ENCODE peak calls at places on chromosomes 13 and 19, in ten cellular contexts. One of them, this sample, is unnamed.

GRCh38 chr13:45373116-45373606 is 32.2 kb upstream of the TPT1 start:
- DNase-seq in activated naive CD4-positive, alpha-beta T cell treated with anti-CD3 and anti-CD28 coated beads, Interleukin-2, amount 50 U/mL, for 72 hours: no peak
- DNase-seq in Kasumi-1: no peak
- DNase-seq in occipital lobe: no peak
- DNase-seq in aorta: no peak
- DNase-seq in BE2C: no peak
- DNase-seq in T-cell: no peak
- DNase-seq in colonic mucosa: peak; percentile 51
- DNase-seq in activated T-helper 1 cell treated with anti-CD3 and anti-CD28 coated beads, Interleukin-2, amount 50 U/mL, for 16 hours: no peak
- DNase-seq in effector memory CD4-positive, alpha-beta T cell: no peak
- DNase-seq in this sample: no peak

GRCh38 chr13:114235697-114236096 is 1.0 kb downstream of the CDC16 start:
- DNase-seq in colonic mucosa: no peak
- DNase-seq in Kasumi-1: no peak
- DNase-seq in occipital lobe: no peak
- DNase-seq in activated T-helper 1 cell treated with anti-CD3 and anti-CD28 coated beads, Interleukin-2, amount 50 U/mL, for 16 hours: no peak
- DNase-seq in aorta: no peak
- DNase-seq in activated naive CD4-positive, alpha-beta T cell treated with anti-CD3 and anti-CD28 coated beads, Interleukin-2, amount 50 U/mL, for 72 hours: no peak
- DNase-seq in effector memory CD4-positive, alpha-beta T cell: no peak
- DNase-seq in BE2C: no peak
- DNase-seq in T-cell: no peak
- DNase-seq in this sample: no peak

GRCh38 chr19:30691767-30692516 is 319.8 kb downstream of the ZNF536 start:
- DNase-seq in BE2C: no peak
- DNase-seq in Kasumi-1: no peak
- DNase-seq in effector memory CD4-positive, alpha-beta T cell: no peak
- DNase-seq in activated naive CD4-positive, alpha-beta T cell treated with anti-CD3 and anti-CD28 coated beads, Interleukin-2, amount 50 U/mL, for 72 hours: no peak
- DNase-seq in activated T-helper 1 cell treated with anti-CD3 and anti-CD28 coated beads, Interleukin-2, amount 50 U/mL, for 16 hours: no peak
- DNase-seq in aorta: no peak
- DNase-seq in occipital lobe: no peak
- DNase-seq in colonic mucosa: no peak
- DNase-seq in T-cell: no peak
- DNase-seq in this sample: no peak

GRCh38 chr13:78607409-78608253 is 4.3 kb upstream of the POU4F1 start:
- DNase-seq in Kasumi-1: no peak
- DNase-seq in occipital lobe: no peak
- DNase-seq in activated T-helper 1 cell treated with anti-CD3 and anti-CD28 coated beads, Interleukin-2, amount 50 U/mL, for 16 hours: no peak
- DNase-seq in colonic mucosa: no peak
- DNase-seq in effector memory CD4-positive, alpha-beta T cell: no peak
- DNase-seq in BE2C: no peak
- DNase-seq in aorta: peak; percentile 73
- DNase-seq in activated naive CD4-positive, alpha-beta T cell treated with anti-CD3 and anti-CD28 coated beads, Interleukin-2, amount 50 U/mL, for 72 hours: no peak
- DNase-seq in T-cell: no peak
- DNase-seq in this sample: no peak

GRCh38 chr19:33052352-33052972 is 12.2 kb downstream of the RHPN2 start:
- DNase-seq in colonic mucosa: peak; percentile 72
- DNase-seq in activated naive CD4-positive, alpha-beta T cell treated with anti-CD3 and anti-CD28 coated beads, Interleukin-2, amount 50 U/mL, for 72 hours: no peak
- DNase-seq in T-cell: no peak
- DNase-seq in Kasumi-1: no peak
- DNase-seq in occipital lobe: no peak
- DNase-seq in effector memory CD4-positive, alpha-beta T cell: no peak
- DNase-seq in activated T-helper 1 cell treated with anti-CD3 and anti-CD28 coated beads, Interleukin-2, amount 50 U/mL, for 16 hours: no peak
- DNase-seq in BE2C: no peak
- DNase-seq in aorta: no peak
- DNase-seq in this sample: no peak

GRCh38 chr19:33674575-33675367 is 53.0 kb downstream of the CHST8 start:
- DNase-seq in T-cell: no peak
- DNase-seq in Kasumi-1: no peak
- DNase-seq in BE2C: peak; percentile 40
- DNase-seq in effector memory CD4-positive, alpha-beta T cell: no peak
- DNase-seq in colonic mucosa: no peak
- DNase-seq in occipital lobe: no peak
- DNase-seq in aorta: peak; percentile 49
- DNase-seq in activated naive CD4-positive, alpha-beta T cell treated with anti-CD3 and anti-CD28 coated beads, Interleukin-2, amount 50 U/mL, for 72 hours: no peak
- DNase-seq in activated T-helper 1 cell treated with anti-CD3 and anti-CD28 coated beads, Interleukin-2, amount 50 U/mL, for 16 hours: no peak
- DNase-seq in this sample: no peak

GRCh38 chr19:35184267-35184666 is 29.7 kb downstream of the FXYD5 start:
- DNase-seq in occipital lobe: no peak
- DNase-seq in activated naive CD4-positive, alpha-beta T cell treated with anti-CD3 and anti-CD28 coated beads, Interleukin-2, amount 50 U/mL, for 72 hours: no peak
- DNase-seq in BE2C: no peak
- DNase-seq in activated T-helper 1 cell treated with anti-CD3 and anti-CD28 coated beads, Interleukin-2, amount 50 U/mL, for 16 hours: no peak
- DNase-seq in effector memory CD4-positive, alpha-beta T cell: no peak
- DNase-seq in T-cell: no peak
- DNase-seq in Kasumi-1: no peak
- DNase-seq in aorta: no peak
- DNase-seq in colonic mucosa: no peak
- DNase-seq in this sample: no peak

GRCh38 chr19:29495971-29496441 is 29.8 kb upstream of the VSTM2B start:
- DNase-seq in occipital lobe: no peak
- DNase-seq in effector memory CD4-positive, alpha-beta T cell: no peak
- DNase-seq in T-cell: no peak
- DNase-seq in colonic mucosa: no peak
- DNase-seq in aorta: peak; percentile 55
- DNase-seq in activated naive CD4-positive, alpha-beta T cell treated with anti-CD3 and anti-CD28 coated beads, Interleukin-2, amount 50 U/mL, for 72 hours: no peak
- DNase-seq in BE2C: no peak
- DNase-seq in Kasumi-1: no peak
- DNase-seq in activated T-helper 1 cell treated with anti-CD3 and anti-CD28 coated beads, Interleukin-2, amount 50 U/mL, for 16 hours: no peak
- DNase-seq in this sample: no peak

GRCh38 chr13:73417012-73417615 is 358.3 kb downstream of the KLF5 start:
- DNase-seq in Kasumi-1: peak; percentile 59
- DNase-seq in effector memory CD4-positive, alpha-beta T cell: no peak
- DNase-seq in activated naive CD4-positive, alpha-beta T cell treated with anti-CD3 and anti-CD28 coated beads, Interleukin-2, amount 50 U/mL, for 72 hours: no peak
- DNase-seq in activated T-helper 1 cell treated with anti-CD3 and anti-CD28 coated beads, Interleukin-2, amount 50 U/mL, for 16 hours: no peak
- DNase-seq in aorta: no peak
- DNase-seq in colonic mucosa: no peak
- DNase-seq in BE2C: no peak
- DNase-seq in occipital lobe: no peak
- DNase-seq in T-cell: no peak
- DNase-seq in this sample: no peak

GRCh38 chr19:7676854-7677253 is at the start of gene MCEMP1:
- DNase-seq in Kasumi-1: no peak
- DNase-seq in T-cell: no peak
- DNase-seq in effector memory CD4-positive, alpha-beta T cell: no peak
- DNase-seq in activated T-helper 1 cell treated with anti-CD3 and anti-CD28 coated beads, Interleukin-2, amount 50 U/mL, for 16 hours: no peak
- DNase-seq in BE2C: no peak
- DNase-seq in activated naive CD4-positive, alpha-beta T cell treated with anti-CD3 and anti-CD28 coated beads, Interleukin-2, amount 50 U/mL, for 72 hours: no peak
- DNase-seq in colonic mucosa: no peak
- DNase-seq in aorta: no peak
- DNase-seq in occipital lobe: no peak
- DNase-seq in this sample: no peak

GRCh38 chr13:112618501-112618900 is 30.5 kb upstream of the TUBGCP3 start:
- DNase-seq in aorta: no peak
- DNase-seq in Kasumi-1: no peak
- DNase-seq in T-cell: no peak
- DNase-seq in effector memory CD4-positive, alpha-beta T cell: no peak
- DNase-seq in activated naive CD4-positive, alpha-beta T cell treated with anti-CD3 and anti-CD28 coated beads, Interleukin-2, amount 50 U/mL, for 72 hours: no peak
- DNase-seq in colonic mucosa: peak; percentile 7
- DNase-seq in activated T-helper 1 cell treated with anti-CD3 and anti-CD28 coated beads, Interleukin-2, amount 50 U/mL, for 16 hours: no peak
- DNase-seq in BE2C: no peak
- DNase-seq in occipital lobe: no peak
- DNase-seq in this sample: no peak

GRCh38 chr13:40269086-40269485 is 397.4 kb downstream of the FOXO1 start:
- DNase-seq in T-cell: no peak
- DNase-seq in BE2C: no peak
- DNase-seq in occipital lobe: no peak
- DNase-seq in Kasumi-1: no peak
- DNase-seq in activated T-helper 1 cell treated with anti-CD3 and anti-CD28 coated beads, Interleukin-2, amount 50 U/mL, for 16 hours: no peak
- DNase-seq in colonic mucosa: no peak
- DNase-seq in activated naive CD4-positive, alpha-beta T cell treated with anti-CD3 and anti-CD28 coated beads, Interleukin-2, amount 50 U/mL, for 72 hours: no peak
- DNase-seq in aorta: no peak
- DNase-seq in effector memory CD4-positive, alpha-beta T cell: no peak
- DNase-seq in this sample: no peak

GRCh38 chr19:2424686-2425621 is 2.4 kb downstream of the TIMM13 start:
- DNase-seq in activated T-helper 1 cell treated with anti-CD3 and anti-CD28 coated beads, Interleukin-2, amount 50 U/mL, for 16 hours: no peak
- DNase-seq in occipital lobe: peak; percentile 42
- DNase-seq in effector memory CD4-positive, alpha-beta T cell: no peak
- DNase-seq in Kasumi-1: no peak
- DNase-seq in aorta: peak; percentile 82
- DNase-seq in colonic mucosa: no peak
- DNase-seq in activated naive CD4-positive, alpha-beta T cell treated with anti-CD3 and anti-CD28 coated beads, Interleukin-2, amount 50 U/mL, for 72 hours: no peak
- DNase-seq in T-cell: no peak
- DNase-seq in BE2C: peak; percentile 94
- DNase-seq in this sample: no peak

GRCh38 chr19:31350693-31351211 is 1.5 kb upstream of the TSHZ3 start:
- DNase-seq in colonic mucosa: no peak
- DNase-seq in occipital lobe: no peak
- DNase-seq in Kasumi-1: peak; percentile 15
- DNase-seq in T-cell: no peak
- DNase-seq in aorta: peak; percentile 89
- DNase-seq in activated naive CD4-positive, alpha-beta T cell treated with anti-CD3 and anti-CD28 coated beads, Interleukin-2, amount 50 U/mL, for 72 hours: no peak
- DNase-seq in BE2C: peak; percentile 65
- DNase-seq in activated T-helper 1 cell treated with anti-CD3 and anti-CD28 coated beads, Interleukin-2, amount 50 U/mL, for 16 hours: no peak
- DNase-seq in effector memory CD4-positive, alpha-beta T cell: no peak
- DNase-seq in this sample: no peak

GRCh38 chr13:27270594-27271520 is at the start of gene RASL11A:
- DNase-seq in Kasumi-1: peak; percentile 14
- DNase-seq in occipital lobe: peak; percentile 75
- DNase-seq in activated naive CD4-positive, alpha-beta T cell treated with anti-CD3 and anti-CD28 coated beads, Interleukin-2, amount 50 U/mL, for 72 hours: peak; percentile 74
- DNase-seq in effector memory CD4-positive, alpha-beta T cell: peak; percentile 44
- DNase-seq in colonic mucosa: peak; percentile 90
- DNase-seq in BE2C: peak; percentile 86
- DNase-seq in aorta: peak; percentile 96
- DNase-seq in T-cell: peak; percentile 79
- DNase-seq in activated T-helper 1 cell treated with anti-CD3 and anti-CD28 coated beads, Interleukin-2, amount 50 U/mL, for 16 hours: peak; percentile 54
- DNase-seq in this sample: peak; percentile 79

GRCh38 chr13:99314640-99315176 is 7.5 kb upstream of the GPR183 start:
- DNase-seq in effector memory CD4-positive, alpha-beta T cell: peak; percentile 55
- DNase-seq in occipital lobe: no peak
- DNase-seq in Kasumi-1: no peak
- DNase-seq in BE2C: no peak
- DNase-seq in activated naive CD4-positive, alpha-beta T cell treated with anti-CD3 and anti-CD28 coated beads, Interleukin-2, amount 50 U/mL, for 72 hours: peak; percentile 74
- DNase-seq in aorta: no peak
- DNase-seq in colonic mucosa: no peak
- DNase-seq in activated T-helper 1 cell treated with anti-CD3 and anti-CD28 coated beads, Interleukin-2, amount 50 U/mL, for 16 hours: peak; percentile 48
- DNase-seq in T-cell: peak; percentile 41
- DNase-seq in this sample: no peak

GRCh38 chr19:2312819-2313501 is 5.0 kb upstream of the LINGO3 start:
- DNase-seq in T-cell: no peak
- DNase-seq in Kasumi-1: no peak
- DNase-seq in aorta: no peak
- DNase-seq in activated naive CD4-positive, alpha-beta T cell treated with anti-CD3 and anti-CD28 coated beads, Interleukin-2, amount 50 U/mL, for 72 hours: no peak
- DNase-seq in occipital lobe: no peak
- DNase-seq in activated T-helper 1 cell treated with anti-CD3 and anti-CD28 coated beads, Interleukin-2, amount 50 U/mL, for 16 hours: no peak
- DNase-seq in colonic mucosa: no peak
- DNase-seq in BE2C: no peak
- DNase-seq in effector memory CD4-positive, alpha-beta T cell: no peak
- DNase-seq in this sample: no peak

GRCh38 chr19:8308891-8309291 is 733 bp upstream of the CD320 start:
- DNase-seq in occipital lobe: no peak
- DNase-seq in aorta: peak; percentile 61
- DNase-seq in effector memory CD4-positive, alpha-beta T cell: no peak
- DNase-seq in T-cell: no peak
- DNase-seq in Kasumi-1: no peak
- DNase-seq in activated naive CD4-positive, alpha-beta T cell treated with anti-CD3 and anti-CD28 coated beads, Interleukin-2, amount 50 U/mL, for 72 hours: peak; percentile 52
- DNase-seq in activated T-helper 1 cell treated with anti-CD3 and anti-CD28 coated beads, Interleukin-2, amount 50 U/mL, for 16 hours: no peak
- DNase-seq in BE2C: peak; percentile 7
- DNase-seq in colonic mucosa: peak; percentile 23
- DNase-seq in this sample: no peak

GRCh38 chr13:20566917-20567755 is at the start of gene IFT88:
- DNase-seq in effector memory CD4-positive, alpha-beta T cell: peak; percentile 71
- DNase-seq in T-cell: peak; percentile 80
- DNase-seq in occipital lobe: peak; percentile 90
- DNase-seq in activated T-helper 1 cell treated with anti-CD3 and anti-CD28 coated beads, Interleukin-2, amount 50 U/mL, for 16 hours: peak; percentile 70
- DNase-seq in aorta: peak; percentile 97
- DNase-seq in BE2C: peak; percentile 94
- DNase-seq in colonic mucosa: peak; percentile 93
- DNase-seq in activated naive CD4-positive, alpha-beta T cell treated with anti-CD3 and anti-CD28 coated beads, Interleukin-2, amount 50 U/mL, for 72 hours: peak; percentile 87
- DNase-seq in Kasumi-1: peak; percentile 71
- DNase-seq in this sample: peak; percentile 69

GRCh38 chr19:58558066-58558622 is at the start of gene UBE2M:
- DNase-seq in activated naive CD4-positive, alpha-beta T cell treated with anti-CD3 and anti-CD28 coated beads, Interleukin-2, amount 50 U/mL, for 72 hours: no peak
- DNase-seq in colonic mucosa: peak; percentile 59
- DNase-seq in T-cell: peak; percentile 64
- DNase-seq in effector memory CD4-positive, alpha-beta T cell: peak; percentile 52
- DNase-seq in activated T-helper 1 cell treated with anti-CD3 and anti-CD28 coated beads, Interleukin-2, amount 50 U/mL, for 16 hours: peak; percentile 46
- DNase-seq in Kasumi-1: no peak
- DNase-seq in aorta: peak; percentile 89
- DNase-seq in occipital lobe: no peak
- DNase-seq in BE2C: peak; percentile 92
- DNase-seq in this sample: no peak

GRCh38 chr19:6234527-6234926 is 45.2 kb downstream of the MLLT1 start:
- DNase-seq in effector memory CD4-positive, alpha-beta T cell: no peak
- DNase-seq in occipital lobe: no peak
- DNase-seq in activated T-helper 1 cell treated with anti-CD3 and anti-CD28 coated beads, Interleukin-2, amount 50 U/mL, for 16 hours: no peak
- DNase-seq in Kasumi-1: no peak
- DNase-seq in colonic mucosa: no peak
- DNase-seq in aorta: no peak
- DNase-seq in T-cell: no peak
- DNase-seq in BE2C: no peak
- DNase-seq in activated naive CD4-positive, alpha-beta T cell treated with anti-CD3 and anti-CD28 coated beads, Interleukin-2, amount 50 U/mL, for 72 hours: no peak
- DNase-seq in this sample: no peak

GRCh38 chr13:81770868-81771505 is 1430.1 kb upstream of the SPRY2 start:
- DNase-seq in Kasumi-1: no peak
- DNase-seq in BE2C: no peak
- DNase-seq in occipital lobe: no peak
- DNase-seq in colonic mucosa: no peak
- DNase-seq in aorta: no peak
- DNase-seq in T-cell: no peak
- DNase-seq in effector memory CD4-positive, alpha-beta T cell: no peak
- DNase-seq in activated T-helper 1 cell treated with anti-CD3 and anti-CD28 coated beads, Interleukin-2, amount 50 U/mL, for 16 hours: no peak
- DNase-seq in activated naive CD4-positive, alpha-beta T cell treated with anti-CD3 and anti-CD28 coated beads, Interleukin-2, amount 50 U/mL, for 72 hours: no peak
- DNase-seq in this sample: no peak

GRCh38 chr19:7976461-7976860 is 29.0 kb downstream of the ELAVL1 start:
- DNase-seq in activated naive CD4-positive, alpha-beta T cell treated with anti-CD3 and anti-CD28 coated beads, Interleukin-2, amount 50 U/mL, for 72 hours: no peak
- DNase-seq in aorta: no peak
- DNase-seq in occipital lobe: no peak
- DNase-seq in effector memory CD4-positive, alpha-beta T cell: no peak
- DNase-seq in Kasumi-1: no peak
- DNase-seq in activated T-helper 1 cell treated with anti-CD3 and anti-CD28 coated beads, Interleukin-2, amount 50 U/mL, for 16 hours: no peak
- DNase-seq in colonic mucosa: no peak
- DNase-seq in T-cell: no peak
- DNase-seq in BE2C: no peak
- DNase-seq in this sample: no peak

GRCh38 chr13:98853791-98854191 is 101.3 kb upstream of the SLC15A1 start:
- DNase-seq in effector memory CD4-positive, alpha-beta T cell: no peak
- DNase-seq in colonic mucosa: no peak
- DNase-seq in T-cell: no peak
- DNase-seq in Kasumi-1: no peak
- DNase-seq in BE2C: no peak
- DNase-seq in activated naive CD4-positive, alpha-beta T cell treated with anti-CD3 and anti-CD28 coated beads, Interleukin-2, amount 50 U/mL, for 72 hours: peak; percentile 81
- DNase-seq in occipital lobe: no peak
- DNase-seq in aorta: no peak
- DNase-seq in activated T-helper 1 cell treated with anti-CD3 and anti-CD28 coated beads, Interleukin-2, amount 50 U/mL, for 16 hours: peak; percentile 3
- DNase-seq in this sample: no peak

GRCh38 chr13:100454876-100455275 is 133.7 kb downstream of the GGACT start:
- DNase-seq in Kasumi-1: peak; percentile 5
- DNase-seq in activated T-helper 1 cell treated with anti-CD3 and anti-CD28 coated beads, Interleukin-2, amount 50 U/mL, for 16 hours: no peak
- DNase-seq in T-cell: no peak
- DNase-seq in activated naive CD4-positive, alpha-beta T cell treated with anti-CD3 and anti-CD28 coated beads, Interleukin-2, amount 50 U/mL, for 72 hours: no peak
- DNase-seq in BE2C: no peak
- DNase-seq in aorta: no peak
- DNase-seq in occipital lobe: no peak
- DNase-seq in colonic mucosa: peak; percentile 42
- DNase-seq in effector memory CD4-positive, alpha-beta T cell: no peak
- DNase-seq in this sample: no peak

GRCh38 chr13:44223785-44224432 is 149.7 kb upstream of the SERP2 start:
- DNase-seq in occipital lobe: no peak
- DNase-seq in activated T-helper 1 cell treated with anti-CD3 and anti-CD28 coated beads, Interleukin-2, amount 50 U/mL, for 16 hours: no peak
- DNase-seq in T-cell: no peak
- DNase-seq in BE2C: no peak
- DNase-seq in Kasumi-1: no peak
- DNase-seq in effector memory CD4-positive, alpha-beta T cell: no peak
- DNase-seq in activated naive CD4-positive, alpha-beta T cell treated with anti-CD3 and anti-CD28 coated beads, Interleukin-2, amount 50 U/mL, for 72 hours: no peak
- DNase-seq in aorta: no peak
- DNase-seq in colonic mucosa: no peak
- DNase-seq in this sample: no peak

GRCh38 chr13:97986841-97987240 is 33.4 kb downstream of the IPO5 start:
- DNase-seq in occipital lobe: no peak
- DNase-seq in BE2C: no peak
- DNase-seq in T-cell: no peak
- DNase-seq in activated naive CD4-positive, alpha-beta T cell treated with anti-CD3 and anti-CD28 coated beads, Interleukin-2, amount 50 U/mL, for 72 hours: no peak
- DNase-seq in Kasumi-1: no peak
- DNase-seq in effector memory CD4-positive, alpha-beta T cell: no peak
- DNase-seq in colonic mucosa: no peak
- DNase-seq in aorta: no peak
- DNase-seq in activated T-helper 1 cell treated with anti-CD3 and anti-CD28 coated beads, Interleukin-2, amount 50 U/mL, for 16 hours: no peak
- DNase-seq in this sample: no peak

GRCh38 chr13:110047511-110047910 is 259.4 kb downstream of the COL4A1 start:
- DNase-seq in Kasumi-1: no peak
- DNase-seq in effector memory CD4-positive, alpha-beta T cell: no peak
- DNase-seq in occipital lobe: no peak
- DNase-seq in aorta: no peak
- DNase-seq in activated T-helper 1 cell treated with anti-CD3 and anti-CD28 coated beads, Interleukin-2, amount 50 U/mL, for 16 hours: no peak
- DNase-seq in BE2C: no peak
- DNase-seq in activated naive CD4-positive, alpha-beta T cell treated with anti-CD3 and anti-CD28 coated beads, Interleukin-2, amount 50 U/mL, for 72 hours: no peak
- DNase-seq in T-cell: no peak
- DNase-seq in colonic mucosa: peak; percentile 26
- DNase-seq in this sample: no peak

This sample was measured in breast epithelium.